ENCODE peak calls at places on chromosomes 6 and 20, in four cellular contexts. F, O, J and A are unnamed samples.
A peak's percentile ranks its signal among the peaks of the same experiment; 100 is the strongest.

GRCh38 chr6:4719491-4719890 is 56.7 kb upstream of the CDYL start:
- DNase-seq in F (no peak), J (no peak), O (no peak), A (no peak)

GRCh38 chr6:159107451-159108260 is 61.5 kb upstream of the FNDC1 start:
- DNase-seq in O (no peak), J (no peak), F (no peak), A (peak; percentile 82)

GRCh38 chr6:2749972-2750600 is 636 bp downstream of the MYLK4 start:
- DNase-seq in F (peak; percentile 41), O (peak; percentile 73), J (peak; percentile 48), A (peak; percentile 82)

GRCh38 chr6:79450984-79451383 is 86.2 kb downstream of the LCA5 start:
- DNase-seq in O (no peak), F (no peak), J (no peak), A (no peak)

GRCh38 chr6:139654888-139655782 is 280.7 kb upstream of the CITED2 start:
- DNase-seq in F (no peak), O (peak; percentile 61), J (no peak), A (no peak)

GRCh38 chr6:65922049-65922448 is 215.0 kb upstream of the EYS start:
- DNase-seq in F (no peak), J (no peak), O (no peak), A (no peak)

GRCh38 chr6:162055365-162055764 is 672.2 kb downstream of the PRKN start:
- DNase-seq in O (no peak), J (no peak), F (no peak), A (peak; percentile 18)

GRCh38 chr20:53162251-53162835 is 190.2 kb downstream of the TSHZ2 start:
- DNase-seq in F (no peak), J (no peak), O (peak; percentile 67), A (peak; percentile 10)

GRCh38 chr6:139508023-139508422 is 133.6 kb upstream of the CITED2 start:
- DNase-seq in O (no peak), F (no peak), J (no peak), A (no peak)

GRCh38 chr6:37516076-37516919 is 16.6 kb upstream of the CCDC167 start:
- DNase-seq in J (peak; percentile 86), F (no peak), O (peak; percentile 22), A (peak; percentile 97)

GRCh38 chr6:11952291-11952690 is 59.8 kb upstream of the HIVEP1 start:
- DNase-seq in F (no peak), J (no peak), O (no peak), A (no peak)
- TF ChIP-seq CTCF in F (no peak), J (no peak), O (no peak), A (no peak)

DNA sequence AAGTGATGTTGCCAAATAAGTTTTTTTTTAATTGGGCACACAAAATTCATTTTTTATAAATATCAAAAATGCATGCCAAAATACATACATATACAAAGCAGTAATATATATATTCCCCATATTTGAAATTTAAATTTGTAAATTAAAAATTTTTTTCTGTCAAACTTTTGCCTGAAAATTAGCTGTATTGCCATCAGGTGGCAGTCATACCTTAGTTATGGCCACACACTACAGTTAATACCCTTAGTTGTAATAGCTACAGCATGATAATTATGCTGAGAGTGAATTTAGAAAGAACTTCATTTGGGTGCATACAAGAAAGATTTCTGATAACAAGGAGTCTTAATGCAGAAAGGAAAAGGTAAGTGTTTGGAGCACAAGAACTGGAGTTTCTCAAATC is 46.2 kb upstream of the SDHAF4 start:
- DNase-seq in F (no peak), O (peak; percentile 16), J (peak; percentile 22), A (no peak)
- TF ChIP-seq CTCF in F (peak; percentile 67), O (peak; percentile 53), J (peak; percentile 33), A (no peak)

DNA sequence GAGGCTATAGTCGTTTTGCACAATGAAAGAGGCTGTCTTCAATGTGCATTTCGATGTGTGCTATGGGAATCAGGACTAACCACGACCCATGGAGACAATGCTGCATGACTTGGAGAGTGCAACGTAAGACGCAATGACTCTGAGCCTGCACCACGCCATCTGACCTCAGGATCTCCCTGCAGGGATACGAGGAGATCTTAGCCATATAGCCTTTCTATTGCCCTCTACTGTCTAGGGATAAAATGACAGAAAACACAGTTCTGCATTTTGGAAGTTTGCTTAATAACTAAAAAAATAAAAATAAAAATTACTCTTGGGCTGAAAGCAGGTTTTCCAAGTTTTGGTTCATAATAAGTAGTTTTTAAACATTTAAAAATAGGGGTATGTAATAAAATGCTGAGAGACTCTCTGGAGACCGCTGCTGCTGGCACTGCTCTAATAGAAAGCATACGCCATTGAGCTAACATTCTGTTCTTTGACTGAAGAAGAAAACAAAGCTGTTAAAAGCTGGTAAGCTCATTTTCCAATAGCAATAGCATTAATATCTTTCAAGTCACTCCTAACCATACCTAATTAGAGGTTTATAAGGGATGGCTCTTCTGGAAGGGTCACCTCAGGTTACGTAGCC is 87.2 kb downstream of the PDE7B start:
- DNase-seq in O (peak; percentile 23), F (no peak), J (no peak), A (no peak)
- TF ChIP-seq CTCF in O (peak; percentile 53), F (peak; percentile 32), J (no peak), A (no peak)

GRCh38 chr6:165884813-165885765 is 222.0 kb upstream of the PDE10A start:
- DNase-seq in J (peak; percentile 76), F (peak; percentile 83), O (peak; percentile 89), A (peak; percentile 91)
- TF ChIP-seq CTCF in J (peak; percentile 74), F (peak; percentile 96), O (peak; percentile 92), A (peak; percentile 87)